ENCODE peak calls at places on chromosomes 7 and 10, in eight cellular contexts. K is heart right ventricle; M is A549; J is tibial artery; P is effector memory CD4-positive, alpha-beta T cell; H is heart left ventricle; A is lower lobe of right lung; F is Caco-2. V is an unnamed sample. For H3K9me3 and H3K4me1, the result is how much of the 10 kb centered on the place peaks cover.

GRCh38 chr10:124644281-124644680 is 99.9 kb downstream of the FAM53B start:
- DNase-seq in J (no peak), P (no peak), F (no peak), M (no peak), A (no peak), K (no peak), H (no peak), V (no peak)

GRCh38 chr7:6307762-6308161 is 35.3 kb upstream of the CYTH3 start:
- DNase-seq in J (no peak), A (no peak), P (no peak), F (peak), H (no peak), M (no peak), K (no peak), V (peak)

GRCh38 chr7:28625446-28625845 is 213.1 kb downstream of the CREB5 start:
- DNase-seq in A (no peak), H (no peak), K (no peak), F (no peak), J (no peak), P (no peak), M (no peak), V (no peak)

GRCh38 chr7:98210513-98211220 is 572 bp upstream of the BHLHA15 start:
- DNase-seq in M (no peak), K (no peak), A (no peak), P (no peak), J (peak), F (no peak), H (no peak), V (no peak)

GRCh38 chr10:11835061-11835460 is 11.9 kb downstream of the PROSER2 start:
- DNase-seq in P (no peak), A (no peak), K (no peak), H (no peak), M (no peak), F (no peak), J (no peak), V (no peak)

GRCh38 chr10:71835671-71836593 is 15.1 kb downstream of the PSAP start:
- DNase-seq in H (peak), J (peak), P (no peak), K (peak), A (no peak), F (no peak), M (no peak), V (peak)

GRCh38 chr10:44851413-44851812 is 59.7 kb upstream of the TMEM72 start:
- DNase-seq in F (no peak), K (no peak), P (no peak), A (no peak), M (no peak), J (no peak), H (no peak), V (no peak)

GRCh38 chr10:114513397-114513796 is 109.1 kb upstream of the AFAP1L2 start:
- DNase-seq in K (no peak), P (no peak), J (no peak), H (no peak), M (no peak), F (no peak), A (no peak), V (no peak)

GRCh38 chr7:128407751-128408708 is 1.8 kb downstream of the IMPDH1 start:
- DNase-seq in A (no peak), P (no peak), K (no peak), J (no peak), H (no peak), M (no peak), F (no peak), V (no peak)

GRCh38 chr7:94386416-94386815 is 8.3 kb upstream of the COL1A2 start:
- DNase-seq in K (no peak), A (no peak), P (no peak), J (no peak), M (no peak), F (no peak), H (no peak), V (no peak)

GRCh38 chr7:150340024-150340749 is 1.2 kb downstream of the RARRES2 start:
- DNase-seq in M (no peak), F (no peak), K (peak), H (peak), A (peak), J (no peak), P (no peak), V (no peak)

GRCh38 chr7:98250789-98251188 is 1.2 kb downstream of the TECPR1 start:
- DNase-seq in J (no peak), K (no peak), P (peak), M (no peak), H (no peak), F (no peak), A (no peak), V (no peak)

GRCh38 chr10:116014859-116015258 is 258.1 kb downstream of the GFRA1 start:
- DNase-seq in F (no peak), M (no peak), J (no peak), H (no peak), A (no peak), K (no peak), P (no peak), V (no peak)

GRCh38 chr7:16904086-16904485 is 22.3 kb upstream of the AGR3 start:
- DNase-seq in F (no peak), P (no peak), A (no peak), K (no peak), H (no peak), M (no peak), J (no peak), V (no peak)

GRCh38 chr7:69211739-69212138 is 386.5 kb upstream of the AUTS2 start:
- DNase-seq in A (no peak), J (no peak), F (no peak), K (no peak), H (no peak), P (no peak), M (no peak), V (no peak)

GRCh38 chr7:85995101-85995500 is 648.6 kb upstream of the GRM3 start:
- DNase-seq in K (no peak), A (no peak), M (no peak), H (no peak), J (no peak), F (no peak), P (no peak), V (no peak)

GRCh38 chr10:26703096-26703495 is 5.6 kb downstream of the PDSS1 start:
- DNase-seq in H (no peak), J (no peak), F (no peak), A (no peak), K (no peak), P (no peak), M (no peak), V (no peak)

GRCh38 chr7:139855498-139856270 is 26.6 kb downstream of the TBXAS1 start:
- DNase-seq in K (peak), H (peak), M (no peak), P (no peak), J (peak), F (no peak), A (peak), V (no peak)

GRCh38 chr10:86673827-86674581 is 5.7 kb downstream of the LDB3 start:
- DNase-seq in F (no peak), H (peak), A (no peak), K (no peak), J (peak), M (no peak), P (no peak), V (no peak)

GRCh38 chr10:36989233-36989632 is 136.2 kb upstream of the ANKRD30A start:
- DNase-seq in P (no peak), J (no peak), K (no peak), M (no peak), F (no peak), H (no peak), A (no peak), V (no peak)

GRCh38 chr7:3636131-3636860 is 335.2 kb downstream of the SDK1 start:
- DNase-seq in F (no peak), J (no peak), A (no peak), K (no peak), H (no peak), P (no peak), M (no peak), V (no peak)

GRCh38 chr7:76294344-76295024 is 8.0 kb upstream of the HSPB1 start:
- DNase-seq in K (peak), J (peak), A (peak), P (no peak), M (peak), F (no peak), H (peak), V (peak)

GRCh38 chr7:49928787-49929186 is 155.3 kb downstream of the VWC2 start:
- DNase-seq in H (no peak), K (no peak), J (no peak), M (no peak), P (no peak), F (no peak), A (no peak), V (no peak)

GRCh38 chr7:116368960-116369359 is 130.6 kb upstream of the CAV2 start:
- DNase-seq in A (no peak), M (no peak), K (no peak), J (no peak), H (no peak), F (no peak), P (no peak), V (no peak)

GRCh38 chr10:74901240-74901827 is 74.9 kb downstream of the KAT6B start:
- DNase-seq in K (no peak), M (no peak), A (no peak), J (no peak), P (no peak), F (no peak), H (no peak), V (no peak)

GRCh38 chr10:31098091-31098490 is 66.4 kb upstream of the ZNF438 start:
- DNase-seq in K (no peak), F (no peak), J (no peak), H (no peak), M (no peak), A (no peak), P (no peak), V (no peak)

GRCh38 chr10:1094112-1095057 is 38.2 kb downstream of the WDR37 start:
- DNase-seq in A (no peak), J (no peak), P (no peak), H (no peak), K (no peak), F (no peak), M (no peak), V (peak)

GRCh38 chr10:63503395-63503794 is 17.8 kb upstream of the REEP3 start:
- DNase-seq in J (no peak), M (no peak), H (no peak), A (no peak), F (no peak), K (no peak), P (no peak), V (no peak)

GRCh38 chr10:116925061-116925460 is 75.8 kb downstream of the ENO4 start:
- DNase-seq in M (no peak), J (no peak), K (no peak), F (no peak), H (no peak), A (no peak), P (no peak), V (no peak)

GRCh38 chr7:130473289-130473688 is 18.6 kb upstream of the MEST start:
- DNase-seq in K (no peak), J (no peak), F (no peak), P (no peak), H (no peak), M (no peak), A (no peak), V (no peak)

GRCh38 chr10:130739757-130740145 is 571.8 kb downstream of the TCERG1L start:
- DNase-seq in A (no peak), K (no peak), M (no peak), P (no peak), J (no peak), F (no peak), H (no peak), V (no peak)

GRCh38 chr10:130740788-130741785 is 570.4 kb downstream of the TCERG1L start:
- DNase-seq in H (peak), M (no peak), K (no peak), P (no peak), A (no peak), J (no peak), F (no peak), V (no peak)

GRCh38 chr10:130740166-130740565 is 571.4 kb downstream of the TCERG1L start:
- DNase-seq in H (no peak), P (no peak), F (no peak), A (no peak), K (no peak), M (no peak), J (no peak), V (no peak)

GRCh38 chr10:130739016-130739756 is 572.3 kb downstream of the TCERG1L start:
- DNase-seq in K (no peak), J (no peak), P (no peak), F (no peak), A (no peak), M (no peak), H (no peak), V (no peak)

DNA sequence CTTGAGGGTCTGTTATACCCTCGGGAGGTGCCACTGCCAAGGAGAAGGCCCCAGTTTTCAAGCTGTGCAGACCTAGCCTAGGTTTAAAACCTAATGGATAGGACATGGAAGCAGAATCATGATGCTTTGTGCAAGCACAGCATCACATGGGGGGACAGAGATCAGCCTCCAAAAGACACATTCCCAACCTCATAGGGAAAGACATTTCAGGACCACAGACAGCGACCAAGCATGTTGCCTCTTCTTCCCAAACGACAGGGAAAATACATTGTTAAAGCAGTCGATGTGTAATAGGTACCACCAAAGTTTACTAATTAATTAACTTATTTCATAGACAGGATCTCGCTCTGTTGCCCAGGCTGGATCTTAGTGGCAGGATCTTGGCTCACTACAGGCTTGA is 573.9 kb downstream of the TCERG1L start:
- DNase-seq in P (no peak), K (no peak), F (peak), A (no peak), J (no peak), M (no peak), H (no peak), V (no peak)
- H3K9me3 ChIP-seq in P (under half), K (under half), F (under half), A (under half), J (under half), M (under half), H (under half), V (under half)

DNA sequence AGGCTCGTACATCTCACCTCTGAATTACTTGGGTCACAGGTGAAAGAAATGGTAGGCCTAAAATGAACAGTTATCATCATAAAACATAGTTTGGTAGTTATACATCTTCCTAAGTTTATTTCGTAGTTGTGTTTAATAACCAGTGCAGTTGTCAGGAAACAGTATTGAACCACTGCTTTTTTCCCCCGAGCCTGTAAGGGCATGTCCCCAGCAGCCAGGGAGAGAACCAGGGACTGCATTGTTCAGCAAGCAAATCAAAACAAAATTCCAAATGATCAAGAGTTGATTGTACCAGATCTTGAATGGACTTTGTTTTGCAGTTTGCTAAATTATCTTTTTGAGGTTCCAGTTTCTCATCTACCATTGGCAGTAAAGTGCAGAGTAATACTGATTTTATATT is 2.4 kb downstream of the EIF4H start:
- DNase-seq in P (no peak), K (no peak), M (no peak), F (no peak), J (no peak), H (no peak), A (no peak), V (no peak)
- H3K4me1 ChIP-seq in P (under half), K (under half), M (under half), F (under half), J (half or more), H (half or more), A (half or more), V (under half)

GRCh38 chr7:157767466-157767865 is 430.7 kb downstream of the DNAJB6 start:
- DNase-seq in A (peak), P (no peak), K (no peak), H (no peak), M (no peak), J (no peak), F (no peak), V (no peak)

GRCh38 chr7:157768198-157768597 is 431.4 kb downstream of the DNAJB6 start:
- DNase-seq in J (no peak), H (no peak), P (no peak), F (no peak), K (no peak), A (peak), M (no peak), V (no peak)

GRCh38 chr7:157770716-157771320 is 434.0 kb downstream of the DNAJB6 start:
- DNase-seq in K (no peak), M (no peak), A (no peak), F (no peak), P (no peak), J (no peak), H (no peak), V (no peak)

GRCh38 chr7:157769870-157770213 is 433.0 kb downstream of the DNAJB6 start:
- DNase-seq in M (no peak), P (no peak), K (no peak), A (peak), F (no peak), H (no peak), J (no peak), V (no peak)

GRCh38 chr7:157769016-157769869 is 432.4 kb downstream of the DNAJB6 start:
- DNase-seq in H (no peak), K (no peak), J (no peak), P (no peak), M (no peak), A (peak), F (no peak), V (no peak)
- H3K9me3 ChIP-seq in H (under half), K (under half), J (under half), P (under half), M (under half), A (under half), F (under half), V (under half)

GRCh38 chr7:148718431-148718830 is 19.7 kb downstream of the CUL1 start:
- DNase-seq in A (no peak), M (no peak), K (no peak), J (no peak), F (no peak), P (no peak), H (no peak), V (no peak)
- H3K4me1 ChIP-seq in A (half or more), M (under half), K (under half), J (under half), F (under half), P (under half), H (half or more), V (under half)

DNA sequence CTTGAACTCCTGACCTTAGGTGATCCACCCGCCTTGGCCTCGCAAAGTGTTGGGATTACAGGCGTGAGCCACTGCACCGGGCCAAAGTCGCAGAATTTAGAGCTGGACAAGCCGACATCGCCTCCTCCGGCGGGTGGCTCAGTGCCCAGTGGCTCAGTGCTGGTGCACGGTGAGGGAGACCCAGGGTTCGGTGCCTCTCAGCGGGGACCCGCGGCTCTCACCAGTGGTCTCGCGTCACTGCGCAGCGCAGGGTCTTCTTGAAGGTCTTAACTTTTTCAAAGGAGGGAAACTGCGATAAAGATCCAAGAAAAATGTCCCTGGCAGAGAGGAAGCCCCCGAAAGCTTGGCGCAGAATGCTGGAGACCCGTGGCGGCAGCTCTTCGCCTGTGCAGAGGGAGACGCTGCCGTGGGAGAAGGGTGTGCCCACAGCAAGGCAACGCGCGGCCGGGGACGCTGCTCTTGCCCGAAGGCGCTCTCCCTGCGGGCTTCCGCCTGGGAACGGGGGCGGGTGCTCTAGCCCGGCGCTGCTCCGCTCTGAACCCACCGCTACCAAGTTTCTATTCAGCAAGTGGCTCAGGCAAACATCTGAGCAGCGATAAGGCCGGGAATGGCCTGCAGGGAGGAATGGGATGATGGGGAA is 324.3 kb downstream of the DNAJB6 start:
- DNase-seq in H (no peak), M (no peak), A (no peak), J (no peak), P (no peak), F (no peak), K (no peak), V (no peak)
- H3K9me3 ChIP-seq in H (under half), M (under half), A (under half), J (under half), P (under half), F (under half), K (under half), V (under half)

GRCh38 chr7:107951172-107951787 is 51.7 kb downstream of the LAMB1 start:
- DNase-seq in F (no peak), J (no peak), A (no peak), H (no peak), P (no peak), M (no peak), K (no peak), V (no peak)

GRCh38 chr7:107955394-107955793 is 47.6 kb downstream of the LAMB1 start:
- DNase-seq in H (no peak), J (no peak), K (no peak), M (no peak), P (no peak), A (no peak), F (no peak), V (no peak)

GRCh38 chr7:107953265-107953923 is 49.6 kb downstream of the LAMB1 start:
- DNase-seq in K (no peak), J (no peak), A (no peak), H (no peak), P (no peak), F (no peak), M (no peak), V (no peak)

GRCh38 chr7:107951896-107952295 is 51.1 kb downstream of the LAMB1 start:
- DNase-seq in F (no peak), K (no peak), P (no peak), J (no peak), A (no peak), H (no peak), M (no peak), V (no peak)

DNA sequence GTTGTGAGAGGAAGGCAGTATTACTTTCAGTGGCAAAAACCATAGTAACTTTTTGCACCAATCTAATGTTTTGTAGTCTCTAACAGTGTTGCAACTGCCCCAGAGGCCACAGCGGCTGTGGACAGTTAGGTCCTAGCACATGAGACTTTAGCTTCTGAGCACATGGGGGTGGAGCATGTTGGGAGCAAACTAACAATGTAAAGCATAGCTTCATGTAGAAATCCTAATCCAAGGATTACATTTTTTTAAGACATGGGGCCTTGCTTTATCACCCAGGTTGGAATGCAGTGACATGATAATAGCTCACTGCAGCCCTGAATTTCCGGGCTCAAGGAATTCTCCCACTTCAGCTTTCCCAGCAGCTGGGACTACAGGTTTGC is 49.0 kb downstream of the LAMB1 start:
- DNase-seq in M (no peak), A (no peak), K (no peak), H (no peak), P (no peak), J (no peak), F (peak), V (no peak)
- H3K4me1 ChIP-seq in M (half or more), A (under half), K (under half), H (under half), P (under half), J (under half), F (half or more), V (under half)

GRCh38 chr10:18567343-18567856 is 84.0 kb downstream of the NSUN6 start:
- DNase-seq in J (no peak), M (no peak), H (no peak), K (no peak), A (no peak), P (no peak), F (no peak), V (no peak)
- H3K9me3 ChIP-seq in J (under half), M (under half), H (under half), K (half or more), A (under half), P (under half), F (under half), V (under half)